ENCODE peak calls at places on chromosome 19, in ten cellular contexts. R, M, Y, X, Z, N, L, P, B and E are unnamed samples.

GRCh38 chr19:55152017-55152416 is 3.0 kb upstream of the TNNT1 start:
- DNase-seq in R (no peak), M (no peak), Y (no peak), X (no peak), Z (no peak), N (no peak), L (no peak), P (no peak), B (no peak), E (no peak)

GRCh38 chr19:1616875-1617274 is 11.6 kb upstream of the UQCR11 start:
- DNase-seq in R (no peak), M (no peak), Y (no peak), X (no peak), Z (no peak), N (no peak), L (no peak), P (no peak), B (no peak), E (no peak)

GRCh38 chr19:42324655-42325307 is 654 bp upstream of the MEGF8 start:
- DNase-seq in R (no peak), M (no peak), Y (no peak), X (no peak), Z (no peak), N (no peak), L (no peak), P (no peak), B (peak), E (no peak)

GRCh38 chr19:30318936-30319335 is 53.2 kb upstream of the ZNF536 start:
- DNase-seq in R (no peak), M (no peak), Y (no peak), X (no peak), Z (no peak), N (no peak), L (no peak), P (no peak), B (no peak), E (no peak)

GRCh38 chr19:44762033-44762432 is 13.5 kb downstream of the BCL3 start:
- DNase-seq in R (no peak), M (no peak), Y (no peak), X (no peak), Z (no peak), N (no peak), L (no peak), P (no peak), B (no peak), E (no peak)

GRCh38 chr19:23420824-23421223 is 25.6 kb upstream of the ZNF91 start:
- DNase-seq in R (no peak), M (no peak), Y (no peak), X (no peak), Z (no peak), N (no peak), L (no peak), P (no peak), B (no peak), E (no peak)

GRCh38 chr19:44677019-44677809 is 5.9 kb downstream of the CEACAM19 start:
- DNase-seq in R (peak), M (no peak), Y (peak), X (no peak), Z (no peak), N (no peak), L (no peak), P (no peak), B (no peak), E (no peak)

GRCh38 chr19:10404888-10405808 is 1.8 kb upstream of the CDC37 start:
- DNase-seq in R (no peak), M (no peak), Y (no peak), X (no peak), Z (no peak), N (no peak), L (no peak), P (peak), B (no peak), E (no peak)

GRCh38 chr19:34171539-34171876 is 796 bp upstream of the LSM14A start:
- DNase-seq in R (peak), M (no peak), Y (peak), X (no peak), Z (no peak), N (no peak), L (no peak), P (peak), B (no peak), E (no peak)

GRCh38 chr19:12995596-12996541 is 594 bp downstream of the NFIX start:
- DNase-seq in R (peak), M (no peak), Y (peak), X (no peak), Z (no peak), N (no peak), L (no peak), P (no peak), B (no peak), E (no peak)

GRCh38 chr19:10417598-10418280 is 2.6 kb upstream of the PDE4A start:
- DNase-seq in R (no peak), M (no peak), Y (no peak), X (no peak), Z (no peak), N (no peak), L (no peak), P (no peak), B (peak), E (no peak)